ENCODE peak calls at places on chromosomes 5 and 9, in seven cellular contexts. One of them, this sample, is unnamed.

GRCh38 chr5:137137013-137137632 is 362.0 kb downstream of the SPOCK1 start:
- DNase-seq in A549: no peak
- DNase-seq in H1: no peak
- DNase-seq in GM12878: no peak
- DNase-seq in SK-N-SH: peak
- DNase-seq in K562: no peak
- DNase-seq in HepG2: no peak
- DNase-seq in this sample: no peak

GRCh38 chr9:93231121-93231694 is 47.3 kb downstream of the WNK2 start:
- DNase-seq in A549: no peak
- DNase-seq in H1: no peak
- DNase-seq in GM12878: no peak
- DNase-seq in SK-N-SH: peak
- DNase-seq in K562: no peak
- DNase-seq in HepG2: no peak
- DNase-seq in this sample: no peak

GRCh38 chr5:78727786-78728761 is 79.5 kb upstream of the LHFPL2 start:
- DNase-seq in A549: peak
- DNase-seq in H1: no peak
- DNase-seq in GM12878: peak
- DNase-seq in SK-N-SH: no peak
- DNase-seq in K562: no peak
- DNase-seq in HepG2: peak
- DNase-seq in this sample: no peak

GRCh38 chr5:96476654-96477053 is 43.6 kb upstream of the PCSK1 start:
- DNase-seq in A549: no peak
- DNase-seq in H1: no peak
- DNase-seq in GM12878: no peak
- DNase-seq in SK-N-SH: no peak
- DNase-seq in K562: no peak
- DNase-seq in HepG2: no peak
- DNase-seq in this sample: peak

GRCh38 chr5:142531977-142532376 is 153.9 kb downstream of the FGF1 start:
- DNase-seq in A549: no peak
- DNase-seq in H1: no peak
- DNase-seq in GM12878: no peak
- DNase-seq in SK-N-SH: no peak
- DNase-seq in K562: no peak
- DNase-seq in HepG2: no peak
- DNase-seq in this sample: no peak

GRCh38 chr9:6788175-6789016 is 30.6 kb downstream of the KDM4C start:
- DNase-seq in A549: peak
- DNase-seq in H1: no peak
- DNase-seq in GM12878: no peak
- DNase-seq in SK-N-SH: no peak
- DNase-seq in K562: no peak
- DNase-seq in HepG2: peak
- DNase-seq in this sample: peak

GRCh38 chr5:96259211-96259772 is 173.8 kb downstream of the PCSK1 start:
- DNase-seq in A549: peak
- DNase-seq in H1: no peak
- DNase-seq in GM12878: peak
- DNase-seq in SK-N-SH: no peak
- DNase-seq in K562: no peak
- DNase-seq in HepG2: peak
- DNase-seq in this sample: peak

GRCh38 chr5:36685631-36686147 is 79.3 kb downstream of the SLC1A3 start:
- DNase-seq in A549: no peak
- DNase-seq in H1: no peak
- DNase-seq in GM12878: no peak
- DNase-seq in SK-N-SH: no peak
- DNase-seq in K562: no peak
- DNase-seq in HepG2: no peak
- DNase-seq in this sample: no peak

GRCh38 chr5:14129123-14129522 is 14.0 kb upstream of the TRIO start:
- DNase-seq in A549: no peak
- DNase-seq in H1: no peak
- DNase-seq in GM12878: no peak
- DNase-seq in SK-N-SH: no peak
- DNase-seq in K562: no peak
- DNase-seq in HepG2: no peak
- DNase-seq in this sample: no peak

GRCh38 chr5:65184780-65185179 is 296.9 kb downstream of the ADAMTS6 start:
- DNase-seq in A549: no peak
- DNase-seq in H1: no peak
- DNase-seq in GM12878: no peak
- DNase-seq in SK-N-SH: no peak
- DNase-seq in K562: no peak
- DNase-seq in HepG2: peak
- DNase-seq in this sample: no peak

GRCh38 chr9:136204838-136205706 is at the start of gene LHX3:
- DNase-seq in A549: no peak
- DNase-seq in H1: no peak
- DNase-seq in GM12878: no peak
- DNase-seq in SK-N-SH: no peak
- DNase-seq in K562: no peak
- DNase-seq in HepG2: no peak
- DNase-seq in this sample: no peak

GRCh38 chr9:116951588-116952433 is 264.7 kb downstream of the TRIM32 start:
- DNase-seq in A549: peak
- DNase-seq in H1: no peak
- DNase-seq in GM12878: peak
- DNase-seq in SK-N-SH: no peak
- DNase-seq in K562: no peak
- DNase-seq in HepG2: no peak
- DNase-seq in this sample: peak

GRCh38 chr9:126491256-126491879 is 122.4 kb upstream of the LMX1B start:
- DNase-seq in A549: peak
- DNase-seq in H1: no peak
- DNase-seq in GM12878: no peak
- DNase-seq in SK-N-SH: peak
- DNase-seq in K562: peak
- DNase-seq in HepG2: peak
- DNase-seq in this sample: peak

GRCh38 chr5:40681351-40682311 is 1.9 kb downstream of the PTGER4 start:
- DNase-seq in A549: no peak
- DNase-seq in H1: no peak
- DNase-seq in GM12878: no peak
- DNase-seq in SK-N-SH: peak
- DNase-seq in K562: no peak
- DNase-seq in HepG2: no peak
- DNase-seq in this sample: no peak

GRCh38 chr9:112640311-112640710 is 77.6 kb downstream of the INIP start:
- DNase-seq in A549: no peak
- DNase-seq in H1: no peak
- DNase-seq in GM12878: no peak
- DNase-seq in SK-N-SH: no peak
- DNase-seq in K562: no peak
- DNase-seq in HepG2: no peak
- DNase-seq in this sample: no peak

GRCh38 chr5:140043508-140043872 is 391 bp upstream of the NRG2 start:
- DNase-seq in A549: peak
- DNase-seq in H1: peak
- DNase-seq in GM12878: no peak
- DNase-seq in SK-N-SH: peak
- DNase-seq in K562: peak
- DNase-seq in HepG2: no peak
- DNase-seq in this sample: no peak

DNA sequence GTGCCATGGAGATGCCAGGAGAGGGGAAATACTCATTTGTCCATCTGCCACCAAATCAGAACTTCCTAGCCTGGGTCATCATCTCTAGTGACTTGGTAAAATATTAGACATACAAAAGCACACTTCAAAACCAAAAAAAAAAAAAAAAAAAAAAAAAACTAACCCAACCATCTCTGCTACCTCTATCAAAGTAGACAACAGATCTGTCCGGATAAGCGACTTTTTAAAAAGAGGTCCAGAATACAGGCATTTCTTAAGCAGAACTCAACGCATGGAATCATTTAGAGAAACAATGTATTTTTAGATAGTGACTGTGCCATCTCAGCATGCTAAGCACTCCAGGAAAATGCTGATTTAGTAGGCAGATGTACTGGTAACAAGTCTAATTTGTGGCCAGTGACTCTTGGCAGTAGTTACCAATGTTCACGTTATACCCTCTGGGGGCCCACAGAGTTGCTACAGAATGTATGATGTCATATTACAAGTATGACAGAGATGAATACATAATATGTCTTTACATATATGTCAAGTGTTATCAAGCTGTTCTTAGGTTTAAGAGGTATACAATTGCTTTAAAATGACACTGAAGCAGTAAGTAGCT is 107.8 kb downstream of the SMIM23 start:
- DNase-seq in A549: no peak
- DNase-seq in H1: no peak
- DNase-seq in GM12878: no peak
- DNase-seq in SK-N-SH: no peak
- DNase-seq in K562: no peak
- DNase-seq in HepG2: no peak
- DNase-seq in this sample: peak
- TF ChIP-seq RFX5 in A549: no peak
- TF ChIP-seq RFX5 in H1: no peak
- TF ChIP-seq RFX5 in GM12878: no peak
- TF ChIP-seq RFX5 in SK-N-SH: no peak
- TF ChIP-seq RFX5 in K562: no peak
- TF ChIP-seq RFX5 in HepG2: no peak
- TF ChIP-seq RFX5 in this sample: no peak

GRCh38 chr5:178113141-178113787 is at the start of gene N4BP3:
- DNase-seq in A549: peak
- DNase-seq in H1: peak
- DNase-seq in GM12878: no peak
- DNase-seq in SK-N-SH: peak
- DNase-seq in K562: peak
- DNase-seq in HepG2: no peak
- DNase-seq in this sample: peak
- TF ChIP-seq RFX5 in A549: no peak
- TF ChIP-seq RFX5 in H1: no peak
- TF ChIP-seq RFX5 in GM12878: no peak
- TF ChIP-seq RFX5 in SK-N-SH: no peak
- TF ChIP-seq RFX5 in K562: no peak
- TF ChIP-seq RFX5 in HepG2: no peak
- TF ChIP-seq RFX5 in this sample: no peak

GRCh38 chr5:66848749-66849641 is 252.8 kb downstream of the MAST4 start:
- DNase-seq in A549: no peak
- DNase-seq in H1: no peak
- DNase-seq in GM12878: no peak
- DNase-seq in SK-N-SH: peak
- DNase-seq in K562: no peak
- DNase-seq in HepG2: no peak
- DNase-seq in this sample: peak

GRCh38 chr5:66850354-66851075 is 254.3 kb downstream of the MAST4 start:
- DNase-seq in A549: no peak
- DNase-seq in H1: no peak
- DNase-seq in GM12878: no peak
- DNase-seq in SK-N-SH: no peak
- DNase-seq in K562: no peak
- DNase-seq in HepG2: no peak
- DNase-seq in this sample: peak

GRCh38 chr5:66851306-66851705 is 255.1 kb downstream of the MAST4 start:
- DNase-seq in A549: no peak
- DNase-seq in H1: no peak
- DNase-seq in GM12878: no peak
- DNase-seq in SK-N-SH: no peak
- DNase-seq in K562: no peak
- DNase-seq in HepG2: no peak
- DNase-seq in this sample: peak

GRCh38 chr5:66854429-66854828 is 258.2 kb downstream of the MAST4 start:
- DNase-seq in A549: no peak
- DNase-seq in H1: no peak
- DNase-seq in GM12878: no peak
- DNase-seq in SK-N-SH: no peak
- DNase-seq in K562: no peak
- DNase-seq in HepG2: no peak
- DNase-seq in this sample: no peak

GRCh38 chr5:66849803-66850202 is 253.6 kb downstream of the MAST4 start:
- DNase-seq in A549: peak
- DNase-seq in H1: no peak
- DNase-seq in GM12878: no peak
- DNase-seq in SK-N-SH: no peak
- DNase-seq in K562: no peak
- DNase-seq in HepG2: no peak
- DNase-seq in this sample: peak
- TF ChIP-seq RFX5 in A549: no peak
- TF ChIP-seq RFX5 in H1: no peak
- TF ChIP-seq RFX5 in GM12878: no peak
- TF ChIP-seq RFX5 in SK-N-SH: no peak
- TF ChIP-seq RFX5 in K562: no peak
- TF ChIP-seq RFX5 in HepG2: no peak
- TF ChIP-seq RFX5 in this sample: no peak

GRCh38 chr5:151212361-151212899 is 11.5 kb downstream of the CCDC69 start:
- DNase-seq in A549: no peak
- DNase-seq in H1: no peak
- DNase-seq in GM12878: peak
- DNase-seq in SK-N-SH: no peak
- DNase-seq in K562: no peak
- DNase-seq in HepG2: no peak
- DNase-seq in this sample: no peak
- TF ChIP-seq RFX5 in A549: no peak
- TF ChIP-seq RFX5 in H1: no peak
- TF ChIP-seq RFX5 in GM12878: no peak
- TF ChIP-seq RFX5 in SK-N-SH: no peak
- TF ChIP-seq RFX5 in K562: no peak
- TF ChIP-seq RFX5 in HepG2: no peak
- TF ChIP-seq RFX5 in this sample: no peak

GRCh38 chr9:71819115-71819739 is 50.9 kb upstream of the CEMIP2 start:
- DNase-seq in A549: peak
- DNase-seq in H1: no peak
- DNase-seq in GM12878: no peak
- DNase-seq in SK-N-SH: peak
- DNase-seq in K562: peak
- DNase-seq in HepG2: peak
- DNase-seq in this sample: peak
- TF ChIP-seq RFX5 in A549: no peak
- TF ChIP-seq RFX5 in H1: no peak
- TF ChIP-seq RFX5 in GM12878: no peak
- TF ChIP-seq RFX5 in SK-N-SH: no peak
- TF ChIP-seq RFX5 in K562: no peak
- TF ChIP-seq RFX5 in HepG2: no peak
- TF ChIP-seq RFX5 in this sample: no peak

GRCh38 chr5:53946405-53947100 is 363.8 kb downstream of the ARL15 start:
- DNase-seq in A549: no peak
- DNase-seq in H1: no peak
- DNase-seq in GM12878: no peak
- DNase-seq in SK-N-SH: no peak
- DNase-seq in K562: no peak
- DNase-seq in HepG2: no peak
- DNase-seq in this sample: no peak

GRCh38 chr5:53948598-53948997 is 361.8 kb downstream of the ARL15 start:
- DNase-seq in A549: no peak
- DNase-seq in H1: no peak
- DNase-seq in GM12878: no peak
- DNase-seq in SK-N-SH: no peak
- DNase-seq in K562: no peak
- DNase-seq in HepG2: no peak
- DNase-seq in this sample: no peak

GRCh38 chr5:53942724-53943123 is 367.6 kb downstream of the ARL15 start:
- DNase-seq in A549: peak
- DNase-seq in H1: no peak
- DNase-seq in GM12878: no peak
- DNase-seq in SK-N-SH: no peak
- DNase-seq in K562: peak
- DNase-seq in HepG2: no peak
- DNase-seq in this sample: peak

GRCh38 chr5:53943938-53944337 is 366.4 kb downstream of the ARL15 start:
- DNase-seq in A549: no peak
- DNase-seq in H1: no peak
- DNase-seq in GM12878: no peak
- DNase-seq in SK-N-SH: no peak
- DNase-seq in K562: no peak
- DNase-seq in HepG2: no peak
- DNase-seq in this sample: no peak

GRCh38 chr5:53944981-53945380 is 365.4 kb downstream of the ARL15 start:
- DNase-seq in A549: peak
- DNase-seq in H1: no peak
- DNase-seq in GM12878: no peak
- DNase-seq in SK-N-SH: no peak
- DNase-seq in K562: peak
- DNase-seq in HepG2: peak
- DNase-seq in this sample: peak
- TF ChIP-seq RFX5 in A549: no peak
- TF ChIP-seq RFX5 in H1: no peak
- TF ChIP-seq RFX5 in GM12878: no peak
- TF ChIP-seq RFX5 in SK-N-SH: no peak
- TF ChIP-seq RFX5 in K562: no peak
- TF ChIP-seq RFX5 in HepG2: no peak
- TF ChIP-seq RFX5 in this sample: no peak